ENCODE peak calls at places on chromosomes 13 and 19, in six cellular contexts. D is GM23338, X is pancreas, S is breast epithelium, E is uterus, G is fibroblast of lung. T is an unnamed sample. For H3K27me3, the result is how much of the 10 kb centered on the place peaks cover.

GRCh38 chr13:79995334-79995733 is 345.6 kb downstream of the SPRY2 start:
- DNase-seq in X (no peak), G (peak), E (no peak), D (no peak), S (no peak), T (no peak)

GRCh38 chr19:18046066-18046718 is 38.2 kb downstream of the ARRDC2 start:
- DNase-seq in G (peak), X (no peak), S (peak), D (no peak), E (no peak), T (no peak)

GRCh38 chr13:68099616-68100015 is 869.5 kb upstream of the PCDH9 start:
- DNase-seq in G (peak), S (no peak), X (no peak), D (no peak), E (no peak), T (peak)

GRCh38 chr13:51689597-51689996 is 105.3 kb downstream of the WDFY2 start:
- DNase-seq in X (no peak), D (no peak), G (no peak), E (no peak), S (no peak), T (no peak)

GRCh38 chr19:6873708-6874431 is 13.5 kb upstream of the ADGRE1 start:
- DNase-seq in S (no peak), E (no peak), D (no peak), G (no peak), X (no peak), T (no peak)

GRCh38 chr19:8615813-8616596 is 5.5 kb upstream of the ADAMTS10 start:
- DNase-seq in S (no peak), X (no peak), E (no peak), D (peak), G (peak), T (no peak)

GRCh38 chr13:22278336-22278929 is 607.6 kb downstream of the FGF9 start:
- DNase-seq in S (peak), X (peak), G (peak), D (peak), E (peak), T (peak)

GRCh38 chr19:34217952-34218817 is 36.2 kb upstream of the GARRE1 start:
- DNase-seq in X (no peak), E (peak), G (peak), D (no peak), S (peak), T (peak)

GRCh38 chr19:41774515-41774980 is 19.2 kb downstream of the CEACAM6 start:
- DNase-seq in D (no peak), E (no peak), G (no peak), S (peak), X (no peak), T (no peak)

GRCh38 chr19:3494051-3494450 is 6.4 kb downstream of the DOHH start:
- DNase-seq in G (no peak), S (no peak), D (peak), E (no peak), X (no peak), T (no peak)

GRCh38 chr13:90400372-90400771 is 947.1 kb upstream of the MIR17HG start:
- DNase-seq in G (no peak), X (no peak), E (no peak), D (no peak), S (no peak), T (no peak)

GRCh38 chr19:36001605-36002004 is 6.6 kb downstream of the SDHAF1 start:
- DNase-seq in G (no peak), D (no peak), X (no peak), S (no peak), E (no peak), T (no peak)
- TF ChIP-seq CTCF in G (no peak), D (no peak), X (no peak), S (no peak), E (no peak), T (no peak)

GRCh38 chr19:50723069-50723468 is at the start of gene CLEC11A:
- DNase-seq in S (peak), E (peak), X (no peak), D (peak), G (peak), T (peak)

GRCh38 chr19:50720921-50721291 is 1.3 kb upstream of the SHANK1 start:
- DNase-seq in S (no peak), G (peak), E (no peak), X (no peak), D (no peak), T (no peak)

GRCh38 chr19:50721441-50722137 is 1.6 kb upstream of the CLEC11A start:
- DNase-seq in E (no peak), X (no peak), D (no peak), S (no peak), G (no peak), T (no peak)

GRCh38 chr19:50723735-50724521 is 764 bp downstream of the CLEC11A start:
- DNase-seq in D (no peak), G (no peak), E (no peak), X (no peak), S (peak), T (no peak)

DNA sequence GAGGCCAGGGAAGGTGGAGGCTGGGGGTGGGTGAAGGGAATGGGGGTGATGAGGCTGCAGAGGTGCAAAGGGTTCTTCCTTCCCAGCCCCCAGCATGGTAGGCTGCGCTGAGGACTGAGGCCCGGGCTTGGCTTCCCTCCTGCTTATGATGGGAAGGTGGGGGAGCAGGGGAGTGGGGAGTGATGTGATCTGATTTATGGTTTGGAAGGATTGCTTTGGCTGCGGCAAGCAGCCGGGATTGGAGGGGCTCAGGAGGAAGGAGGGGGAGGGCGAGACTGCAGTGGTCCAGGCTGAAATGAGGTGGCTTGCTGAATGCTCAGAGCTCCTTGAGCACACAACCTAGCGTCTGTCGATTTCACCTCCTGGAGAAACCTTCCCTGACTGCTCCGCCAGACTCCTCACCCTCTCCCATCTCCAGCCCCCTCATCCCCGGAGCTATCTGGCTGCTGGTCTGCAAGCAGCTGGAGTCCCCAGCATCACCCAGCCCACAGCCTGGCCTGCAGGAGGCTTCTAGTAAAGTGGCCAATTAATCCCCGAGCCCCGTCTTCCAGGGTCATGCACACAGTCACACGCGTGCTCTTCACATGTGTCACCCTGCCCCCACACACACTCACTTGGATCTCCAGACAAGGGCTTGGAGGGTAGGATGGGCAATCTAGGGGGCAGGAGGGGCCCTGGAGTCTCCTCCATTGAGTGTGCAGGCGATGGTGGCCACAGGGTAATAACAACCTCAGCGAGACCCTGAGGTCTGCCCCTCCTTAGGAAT is 733 bp upstream of the CLEC11A start:
- DNase-seq in D (no peak), S (no peak), X (no peak), G (no peak), E (no peak), T (no peak)
- H3K27me3 ChIP-seq in D (half or more), S (under half), X (under half), G (under half), E (under half), T (under half)

DNA sequence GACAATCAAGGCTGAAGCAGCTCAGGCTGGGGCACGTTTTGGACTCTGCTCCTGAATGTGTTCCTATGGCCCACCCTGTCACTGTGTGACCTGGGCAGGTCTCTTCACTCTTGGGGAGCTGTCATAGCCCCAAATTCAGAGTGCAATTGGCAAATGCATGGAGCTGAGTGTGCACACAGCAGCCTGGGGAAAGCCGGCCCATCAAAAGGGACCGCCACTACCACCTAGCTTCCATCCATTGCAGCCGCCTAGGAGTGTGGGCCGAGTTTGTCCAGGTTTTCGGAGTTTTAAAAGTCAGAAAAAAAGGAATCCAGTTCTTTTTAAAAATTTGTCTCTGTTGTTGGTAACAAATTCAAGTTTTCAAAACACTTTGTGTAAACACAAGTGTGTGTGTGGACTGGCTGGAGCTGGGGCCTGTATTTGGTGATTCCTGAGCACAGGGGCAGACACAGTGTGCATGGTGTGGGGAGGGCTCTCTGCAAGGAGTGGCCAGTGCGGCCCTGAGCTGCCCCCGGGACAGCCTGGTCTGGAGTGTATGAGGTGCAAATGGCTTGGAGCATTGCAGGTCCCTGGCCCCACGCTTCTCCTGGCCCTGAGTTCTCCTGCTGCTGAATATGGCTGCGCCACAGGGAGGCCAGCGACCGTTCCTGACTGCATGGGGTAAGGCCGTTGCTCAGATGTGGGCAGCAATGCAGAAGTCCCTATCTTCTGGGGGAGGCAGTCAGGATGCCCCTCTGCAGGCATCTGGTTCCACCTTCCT is 13.2 kb upstream of the ZNF536 start:
- DNase-seq in X (no peak), D (no peak), S (no peak), E (no peak), G (no peak), T (no peak)
- TF ChIP-seq CTCF in X (no peak), D (peak), S (no peak), E (no peak), G (no peak), T (no peak)

GRCh38 chr13:94968040-94968756 is 255.9 kb upstream of the SOX21 start:
- DNase-seq in S (no peak), D (peak), X (peak), E (no peak), G (peak), T (no peak)

GRCh38 chr13:94968757-94969086 is 256.4 kb upstream of the SOX21 start:
- DNase-seq in S (no peak), X (no peak), D (no peak), E (no peak), G (peak), T (no peak)

GRCh38 chr13:94966380-94966779 is 254.0 kb upstream of the SOX21 start:
- DNase-seq in D (no peak), S (no peak), G (no peak), E (no peak), X (no peak), T (no peak)

GRCh38 chr13:94972262-94972661 is 259.9 kb upstream of the SOX21 start:
- DNase-seq in X (no peak), G (no peak), S (no peak), E (no peak), D (no peak), T (no peak)

GRCh38 chr13:94967183-94968039 is 255.1 kb upstream of the SOX21 start:
- DNase-seq in S (no peak), E (no peak), D (peak), X (peak), G (peak), T (no peak)
- H3K27me3 ChIP-seq in S (under half), E (under half), D (under half), X (under half), G (under half), T (half or more)

GRCh38 chr19:45401815-45402468 is 2.9 kb downstream of the PPP1R13L start:
- DNase-seq in D (no peak), E (no peak), S (no peak), G (no peak), X (peak), T (no peak)
- TF ChIP-seq CTCF in D (no peak), E (no peak), S (no peak), G (no peak), X (no peak), T (no peak)

GRCh38 chr13:21243843-21244184 is 67.4 kb downstream of the MRPL57 start:
- DNase-seq in D (no peak), S (no peak), E (no peak), X (no peak), G (no peak), T (no peak)

GRCh38 chr13:21238267-21238666 is 61.8 kb downstream of the MRPL57 start:
- DNase-seq in D (no peak), E (no peak), X (no peak), S (no peak), G (no peak), T (no peak)

GRCh38 chr13:21242236-21242635 is 65.8 kb downstream of the MRPL57 start:
- DNase-seq in X (no peak), D (peak), S (no peak), G (no peak), E (no peak), T (no peak)

GRCh38 chr13:21243045-21243842 is 66.8 kb downstream of the MRPL57 start:
- DNase-seq in D (no peak), G (no peak), S (no peak), X (no peak), E (no peak), T (no peak)

GRCh38 chr13:21240586-21240985 is 64.1 kb downstream of the MRPL57 start:
- DNase-seq in D (no peak), E (no peak), X (no peak), G (no peak), S (no peak), T (no peak)
- H3K27me3 ChIP-seq in D (under half), E (under half), X (under half), G (under half), S (under half), T (under half)

DNA sequence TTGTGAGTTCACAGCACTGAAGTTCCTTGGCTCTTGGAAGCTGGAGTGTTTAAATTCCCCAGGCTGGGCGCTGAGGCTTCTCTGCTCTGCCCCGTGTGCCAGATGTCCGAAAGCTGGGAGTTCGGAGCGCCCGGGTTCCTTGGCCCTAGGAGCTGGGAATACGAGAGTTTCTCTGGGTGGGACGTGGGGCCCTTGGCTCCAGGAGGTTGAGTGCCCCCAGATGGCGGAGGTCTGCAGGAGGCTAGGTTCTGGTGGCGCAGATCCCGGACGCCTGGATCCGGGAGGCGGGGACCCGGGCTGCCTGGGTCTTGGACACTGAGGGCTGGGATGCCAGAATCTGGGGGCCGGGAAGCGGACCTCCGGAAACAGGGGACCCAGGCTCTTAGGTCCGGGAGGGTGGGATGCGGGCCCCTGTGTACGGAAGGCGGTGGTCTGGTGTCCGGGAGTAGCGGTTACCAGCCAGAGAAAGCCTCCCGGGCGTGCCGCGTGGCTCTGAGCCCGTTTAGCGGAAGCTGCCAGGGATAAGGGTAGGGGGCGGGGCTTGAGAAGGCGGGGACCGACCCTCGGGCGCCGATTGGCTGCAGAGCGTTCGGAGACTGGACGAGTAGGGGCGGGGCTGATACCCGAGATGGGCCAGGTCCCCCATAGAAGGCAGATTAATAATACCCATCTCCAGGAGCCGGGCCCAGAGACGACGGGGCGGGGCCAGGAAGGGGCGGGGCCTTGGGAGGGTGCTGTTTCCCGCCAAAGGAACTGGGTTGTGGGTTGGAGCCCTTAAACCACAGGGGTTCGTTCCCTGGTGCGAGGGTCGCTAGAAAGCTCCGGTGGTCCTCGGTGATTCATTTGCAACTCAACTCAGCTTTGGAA is at the start of gene SLC1A5:
- DNase-seq in X (peak), D (peak), S (peak), E (peak), G (peak), T (peak)
- TF ChIP-seq CTCF in X (no peak), D (no peak), S (no peak), E (no peak), G (no peak), T (no peak)

DNA sequence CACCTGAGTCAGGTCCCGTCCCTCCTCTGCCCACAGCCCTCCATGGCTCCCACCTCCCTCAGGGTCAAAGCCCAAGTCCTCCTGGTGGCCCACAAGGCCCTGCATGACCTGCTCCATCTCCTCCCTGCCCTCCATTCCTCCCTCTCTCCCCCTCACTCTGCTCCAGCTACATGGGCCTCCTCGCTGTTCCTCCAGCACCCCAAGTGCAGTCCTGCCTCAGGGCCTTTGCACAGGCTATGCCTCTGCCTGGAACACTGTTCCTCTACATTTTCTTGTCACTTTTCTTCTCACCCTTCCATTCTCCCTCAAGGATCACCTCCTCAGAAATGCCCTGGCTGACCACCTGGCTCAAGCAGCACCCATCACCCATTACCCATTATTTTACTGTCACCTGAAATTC is 41.5 kb downstream of the PTPRS start:
- DNase-seq in S (no peak), D (no peak), G (no peak), X (no peak), E (no peak), T (no peak)
- H3K27me3 ChIP-seq in S (under half), D (under half), G (under half), X (under half), E (under half), T (under half)

DNA sequence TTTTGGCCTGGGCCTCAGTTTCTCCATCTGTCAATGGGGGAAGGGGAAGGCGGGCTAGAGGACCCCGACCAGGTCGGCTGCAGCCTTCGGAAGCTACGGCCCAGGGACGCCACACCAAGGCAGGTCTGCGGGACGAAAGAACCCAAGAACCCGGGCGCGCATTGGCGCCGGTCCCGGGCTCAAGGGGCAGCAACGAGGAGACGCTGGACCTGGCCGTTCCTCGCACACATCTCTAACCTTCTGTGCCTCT is 739 bp upstream of the ILF3 start:
- DNase-seq in E (no peak), S (no peak), D (no peak), X (no peak), G (no peak), T (no peak)
- TF ChIP-seq CTCF in E (peak), S (no peak), D (no peak), X (no peak), G (no peak), T (no peak)

T was measured in AG04450.